ENCODE peak calls at places on chromosomes 13 and 19, in four cellular contexts. L, Y, O and U are unnamed samples.

GRCh38 chr13:48216204-48216711 is 16.7 kb upstream of the ITM2B start:
- DNase-seq in L (no peak), Y (no peak), O (no peak), U (no peak)

GRCh38 chr19:5131031-5131865 is 162.3 kb downstream of the KDM4B start:
- DNase-seq in O (no peak), L (no peak), Y (no peak), U (no peak)

GRCh38 chr13:80132741-80133601 is 208.0 kb downstream of the SPRY2 start:
- DNase-seq in Y (peak), L (peak), O (peak), U (peak)

GRCh38 chr13:80012281-80012680 is 328.6 kb downstream of the SPRY2 start:
- DNase-seq in L (no peak), O (no peak), Y (no peak), U (no peak)

GRCh38 chr19:55355213-55355821 is 798 bp upstream of the COX6B2 start:
- DNase-seq in Y (no peak), L (no peak), O (no peak), U (no peak)

GRCh38 chr13:24605923-24606372 is 74.3 kb upstream of the ATP12A start:
- DNase-seq in O (no peak), Y (no peak), L (no peak), U (peak)

GRCh38 chr19:20103091-20103501 is 25.3 kb downstream of the ZNF90 start:
- DNase-seq in O (no peak), Y (no peak), L (no peak), U (no peak)

GRCh38 chr13:95624020-95624419 is 20.5 kb downstream of the DZIP1 start:
- DNase-seq in L (peak), O (peak), Y (no peak), U (peak)

GRCh38 chr13:33147832-33148231 is 131.6 kb downstream of the KL start:
- DNase-seq in Y (no peak), O (no peak), L (no peak), U (no peak)

GRCh38 chr13:74191036-74191809 is 57.0 kb upstream of the KLF12 start:
- DNase-seq in L (no peak), O (no peak), Y (no peak), U (no peak)

GRCh38 chr13:20351279-20352022 is 119.3 kb upstream of the GJB6 start:
- DNase-seq in O (no peak), Y (no peak), L (no peak), U (peak)

GRCh38 chr13:35530147-35530546 is 53.7 kb upstream of the MAB21L1 start:
- DNase-seq in Y (no peak), L (no peak), O (no peak), U (no peak)

GRCh38 chr19:12090807-12091206 is 26.3 kb downstream of the ZNF844 start:
- DNase-seq in Y (peak), L (no peak), O (peak), U (peak)

GRCh38 chr19:927044-927706 is 1.3 kb downstream of the ARID3A start:
- DNase-seq in L (no peak), Y (no peak), O (peak), U (peak)
- H3K4me3 ChIP-seq in L (peak), Y (peak), O (peak), U (peak)

DNA sequence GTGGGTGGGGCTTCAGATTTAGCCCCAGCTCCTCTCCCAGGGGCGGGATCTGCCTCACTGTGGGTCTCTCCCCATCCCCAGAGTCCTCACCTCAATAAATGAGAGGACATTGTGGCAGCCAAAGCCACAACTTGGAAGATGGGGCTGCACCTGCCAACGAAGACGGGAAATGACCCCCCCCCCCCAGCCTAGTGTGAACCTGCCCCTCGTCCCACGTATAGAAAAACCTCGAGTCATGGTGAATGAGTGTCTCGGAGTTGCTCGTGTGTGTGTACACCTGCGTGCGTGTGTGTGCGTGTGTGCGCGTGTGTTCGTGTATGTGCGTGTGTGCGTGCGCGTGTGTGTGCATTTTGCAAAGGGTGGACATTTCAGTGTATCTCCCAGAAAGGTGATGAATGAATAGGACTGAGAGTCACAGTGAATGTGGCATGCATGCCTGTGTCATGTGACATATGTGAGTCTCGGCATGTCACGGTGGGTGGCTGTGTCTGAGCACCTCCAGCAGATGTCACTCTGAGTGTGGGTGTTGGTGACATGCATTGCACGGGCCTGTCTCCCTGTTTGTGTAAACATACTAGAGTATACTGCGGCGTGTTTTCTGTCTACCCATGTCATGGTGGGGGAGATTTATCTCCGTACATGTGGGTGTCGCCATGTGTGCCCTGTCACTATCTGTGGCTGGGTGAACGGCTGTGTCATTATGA is 1.5 kb upstream of the TRAPPC5 start:
- DNase-seq in Y (no peak), L (no peak), O (no peak), U (no peak)
- TF ChIP-seq CTCF in Y (no peak), L (no peak), O (no peak), U (no peak)

GRCh38 chr19:17229890-17230289 is 3.9 kb downstream of the OCEL1 start:
- DNase-seq in O (no peak), Y (no peak), L (no peak), U (no peak)
- H3K4me3 ChIP-seq in O (no peak), Y (no peak), L (no peak), U (no peak)

GRCh38 chr13:100673376-100673830 is 1.2 kb downstream of the TMTC4 start:
- DNase-seq in Y (no peak), L (no peak), O (no peak), U (no peak)

GRCh38 chr13:100675660-100676129 is 1.1 kb upstream of the TMTC4 start:
- DNase-seq in L (no peak), Y (no peak), O (no peak), U (no peak)

GRCh38 chr13:100674363-100674847 is at the start of gene TMTC4:
- DNase-seq in Y (no peak), L (no peak), O (no peak), U (no peak)

GRCh38 chr13:100673831-100674362 is 698 bp downstream of the TMTC4 start:
- DNase-seq in L (peak), O (peak), Y (no peak), U (peak)

DNA sequence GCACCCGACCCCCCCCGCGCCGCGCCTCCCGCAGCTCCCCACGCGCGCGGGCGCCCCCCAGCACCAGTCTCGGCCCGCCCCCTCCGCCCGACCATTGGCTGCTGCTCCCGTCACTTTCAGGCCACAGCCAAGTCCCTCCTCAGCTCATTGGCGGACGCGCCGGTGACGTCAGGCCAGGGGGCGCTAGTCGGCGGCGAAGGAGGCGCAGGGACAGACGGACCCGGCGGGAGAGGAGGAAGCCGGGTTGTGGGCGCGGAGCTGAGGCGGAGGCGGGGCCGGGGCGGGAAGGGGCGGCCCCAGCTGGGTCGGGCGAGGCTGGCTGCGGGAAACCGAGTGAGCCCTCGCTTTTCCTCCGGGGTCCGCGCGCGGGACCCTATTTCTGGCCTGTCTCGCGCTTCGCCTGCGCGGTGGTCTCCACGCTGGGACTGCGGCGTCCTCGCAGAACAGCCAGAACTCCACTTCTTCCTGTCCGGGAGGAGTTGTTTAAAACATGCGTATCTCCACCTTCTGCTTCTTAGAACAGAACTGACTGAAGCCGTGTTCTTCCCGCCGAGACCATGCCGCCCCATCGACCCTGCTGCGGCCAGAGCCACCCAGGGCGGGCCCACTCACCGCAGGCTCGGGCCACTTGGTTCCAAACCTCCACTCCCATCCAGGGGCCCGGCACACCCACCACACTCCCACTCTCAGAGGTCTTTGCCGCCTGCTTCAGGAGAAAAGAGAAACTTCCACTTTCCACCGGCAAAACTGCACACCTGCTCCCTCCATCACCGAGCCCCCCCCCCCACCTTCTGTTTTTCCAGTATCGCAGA is 459 bp upstream of the TMTC4 start:
- DNase-seq in O (peak), L (peak), Y (peak), U (peak)
- TF ChIP-seq CTCF in O (peak), L (no peak), Y (no peak), U (peak)

GRCh38 chr19:30102666-30103065 is 160.6 kb downstream of the URI1 start:
- DNase-seq in L (no peak), O (no peak), Y (no peak), U (no peak)
- H3K4me3 ChIP-seq in L (no peak), O (no peak), Y (no peak), U (no peak)

GRCh38 chr19:46580247-46580646 is 20.9 kb upstream of the CALM3 start:
- DNase-seq in L (no peak), O (no peak), Y (no peak), U (no peak)

GRCh38 chr19:46573679-46574522 is 27.2 kb upstream of the CALM3 start:
- DNase-seq in O (no peak), Y (no peak), L (no peak), U (no peak)

GRCh38 chr19:46578450-46578849 is 22.7 kb upstream of the CALM3 start:
- DNase-seq in O (no peak), L (no peak), Y (no peak), U (no peak)

GRCh38 chr19:46574533-46574932 is 26.6 kb upstream of the CALM3 start:
- DNase-seq in Y (no peak), L (no peak), O (no peak), U (no peak)

GRCh38 chr19:46579286-46579944 is 21.7 kb upstream of the CALM3 start:
- DNase-seq in Y (no peak), O (no peak), L (peak), U (no peak)
- TF ChIP-seq CTCF in Y (no peak), O (peak), L (peak), U (no peak)

GRCh38 chr13:21837841-21838551 is 167.1 kb downstream of the FGF9 start:
- DNase-seq in L (no peak), O (no peak), Y (no peak), U (peak)
- H3K4me3 ChIP-seq in L (no peak), O (no peak), Y (no peak), U (no peak)

GRCh38 chr19:11089254-11090013 is at the start of gene LDLR:
- DNase-seq in L (peak), O (peak), Y (peak), U (peak)
- TF ChIP-seq CTCF in L (no peak), O (no peak), Y (no peak), U (peak)

DNA sequence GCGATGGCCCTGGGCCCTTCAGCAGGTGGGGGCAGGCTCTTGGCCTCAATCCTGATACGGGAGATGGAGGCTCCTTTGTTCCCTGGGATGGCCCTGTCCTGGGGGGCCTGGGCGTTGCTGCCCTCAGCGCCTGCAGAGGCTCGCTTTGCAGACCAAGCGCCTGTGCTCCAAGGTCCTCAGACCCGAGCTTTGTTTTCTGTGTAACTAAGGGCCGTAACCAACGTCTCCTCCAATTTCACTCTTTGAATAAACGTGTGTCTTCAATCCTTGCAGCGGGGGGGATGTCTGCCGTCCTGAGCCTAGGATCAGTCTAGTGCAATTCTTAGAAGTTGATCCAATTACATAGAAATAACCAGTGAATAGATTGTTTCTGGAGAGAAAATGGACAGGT is 5.2 kb downstream of the PTBP1 start:
- DNase-seq in L (no peak), Y (no peak), O (no peak), U (no peak)
- H3K4me3 ChIP-seq in L (no peak), Y (peak), O (peak), U (peak)

GRCh38 chr19:23996549-23996948 is 81.9 kb downstream of the ZNF726 start:
- DNase-seq in Y (no peak), L (peak), O (no peak), U (no peak)
- TF ChIP-seq CTCF in Y (no peak), L (no peak), O (peak), U (peak)